ENCODE peak calls at places on chromosomes 6 and 20, in ten cellular contexts. W, X, D, R, A, Z, G, B, N and P are unnamed samples.

GRCh38 chr20:1130849-1131248 is 12.4 kb downstream of the PSMF1 start:
- DNase-seq in W (no peak), X (peak), D (no peak), R (no peak), A (no peak), Z (no peak), G (peak), B (no peak), N (no peak), P (no peak)

GRCh38 chr6:161921602-161922400 is 647.9 kb upstream of the AGPAT4 start:
- DNase-seq in W (peak), X (no peak), D (no peak), R (no peak), A (no peak), Z (no peak), G (no peak), B (no peak), N (no peak), P (no peak)

GRCh38 chr6:36627801-36628246 is 33.7 kb downstream of the SRSF3 start:
- DNase-seq in W (peak), X (peak), D (peak), R (no peak), A (peak), Z (no peak), G (no peak), B (no peak), N (peak), P (no peak)

GRCh38 chr6:37324131-37325033 is 29.4 kb upstream of the RNF8 start:
- DNase-seq in W (peak), X (no peak), D (no peak), R (no peak), A (peak), Z (no peak), G (no peak), B (no peak), N (peak), P (no peak)

GRCh38 chr20:63005862-63006564 is 751 bp downstream of the BHLHE23 start:
- DNase-seq in W (peak), X (no peak), D (no peak), R (no peak), A (peak), Z (no peak), G (no peak), B (no peak), N (no peak), P (no peak)

GRCh38 chr6:4169028-4169789 is 33.8 kb upstream of the ECI2 start:
- DNase-seq in W (peak), X (no peak), D (no peak), R (no peak), A (peak), Z (no peak), G (no peak), B (no peak), N (no peak), P (no peak)

GRCh38 chr20:38610521-38610920 is 8.9 kb downstream of the ARHGAP40 start:
- DNase-seq in W (no peak), X (no peak), D (no peak), R (no peak), A (no peak), Z (no peak), G (no peak), B (no peak), N (peak), P (no peak)

GRCh38 chr6:127878115-127878514 is 22.7 kb downstream of the THEMIS start:
- DNase-seq in W (no peak), X (no peak), D (no peak), R (no peak), A (no peak), Z (no peak), G (no peak), B (no peak), N (no peak), P (no peak)

GRCh38 chr6:28315628-28316027 is 20.3 kb downstream of the ZSCAN31 start:
- DNase-seq in W (no peak), X (no peak), D (no peak), R (no peak), A (no peak), Z (no peak), G (no peak), B (no peak), N (no peak), P (no peak)

GRCh38 chr6:112831022-112831421 is 483.9 kb downstream of the RFPL4B start:
- DNase-seq in W (no peak), X (no peak), D (no peak), R (no peak), A (no peak), Z (no peak), G (no peak), B (no peak), N (peak), P (no peak)

GRCh38 chr20:19090332-19090731 is 122.1 kb upstream of the SLC24A3 start:
- DNase-seq in W (no peak), X (no peak), D (no peak), R (no peak), A (no peak), Z (no peak), G (no peak), B (no peak), N (no peak), P (no peak)

GRCh38 chr6:145099713-145100112 is 635.6 kb downstream of the EPM2A start:
- DNase-seq in W (no peak), X (no peak), D (no peak), R (no peak), A (no peak), Z (no peak), G (no peak), B (no peak), N (peak), P (no peak)

GRCh38 chr6:40877362-40877761 is 161.7 kb downstream of the UNC5CL start:
- DNase-seq in W (no peak), X (no peak), D (no peak), R (no peak), A (no peak), Z (no peak), G (no peak), B (no peak), N (peak), P (no peak)

GRCh38 chr20:17628101-17628841 is 53.8 kb downstream of the RRBP1 start:
- DNase-seq in W (no peak), X (peak), D (no peak), R (no peak), A (no peak), Z (no peak), G (peak), B (no peak), N (no peak), P (no peak)

GRCh38 chr20:53642196-53643030 is 48.8 kb upstream of the ZNF217 start:
- DNase-seq in W (no peak), X (no peak), D (peak), R (no peak), A (peak), Z (no peak), G (no peak), B (no peak), N (peak), P (no peak)

GRCh38 chr6:36718560-36718959 is 20.9 kb downstream of the RAB44 start:
- DNase-seq in W (no peak), X (peak), D (no peak), R (no peak), A (no peak), Z (no peak), G (no peak), B (no peak), N (no peak), P (no peak)

DNA sequence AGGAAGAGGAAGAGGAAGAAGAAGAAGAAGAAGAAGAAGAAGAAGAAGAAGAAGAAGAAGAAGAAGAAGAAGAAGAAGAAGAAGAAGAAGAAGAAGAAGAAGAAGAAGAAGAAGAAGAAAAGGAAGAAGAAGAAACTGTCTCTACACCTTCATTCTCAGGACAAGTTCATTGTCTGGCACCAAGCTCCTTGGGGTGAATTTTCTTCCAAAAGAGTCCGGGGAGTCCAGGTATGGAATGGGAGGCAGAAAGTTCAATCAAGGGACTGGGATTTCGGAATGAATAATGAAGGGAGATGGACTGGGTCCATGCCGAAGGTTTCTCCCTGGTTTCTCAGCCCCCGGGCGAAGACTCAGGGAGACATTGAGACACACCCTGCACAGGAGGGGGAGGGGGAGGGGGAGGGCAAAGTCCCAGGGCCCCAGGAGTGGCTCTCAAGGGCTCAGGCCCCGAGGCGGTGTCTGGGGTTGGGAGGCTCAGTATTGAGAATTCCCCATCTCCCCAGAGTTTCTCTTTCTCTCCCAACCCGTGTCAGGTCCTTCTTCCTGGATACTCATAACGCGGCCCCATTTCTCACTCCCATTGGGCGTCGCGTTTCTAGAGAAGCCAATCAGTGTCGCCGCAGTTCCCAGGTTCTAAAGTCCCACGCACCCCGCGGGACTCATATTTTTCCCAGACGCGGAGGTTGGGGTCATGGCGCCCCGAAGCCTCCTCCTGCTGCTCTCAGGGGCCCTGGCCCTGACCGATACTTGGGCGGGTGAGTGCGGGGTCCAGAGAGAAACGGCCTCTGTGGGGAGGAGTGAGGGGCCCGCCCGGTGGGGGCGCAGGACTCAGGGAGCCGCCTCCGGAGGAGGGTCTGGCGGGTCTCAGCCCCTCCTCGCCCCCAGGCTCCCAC is at the start of gene HLA-F:
- DNase-seq in W (peak), X (peak), D (peak), R (peak), A (peak), Z (peak), G (peak), B (peak), N (peak), P (no peak)
- TF ChIP-seq CTCF in W (no peak), X (no peak), D (peak), R (no peak), A (no peak), Z (no peak), G (no peak), B (no peak), N (no peak), P (no peak)

GRCh38 chr20:45937765-45938164 is 3.3 kb downstream of the PCIF1 start:
- DNase-seq in W (no peak), X (no peak), D (no peak), R (no peak), A (no peak), Z (peak), G (no peak), B (no peak), N (no peak), P (no peak)

GRCh38 chr20:45935416-45936046 is 1.0 kb downstream of the PCIF1 start:
- DNase-seq in W (peak), X (no peak), D (no peak), R (no peak), A (peak), Z (no peak), G (no peak), B (no peak), N (peak), P (no peak)

GRCh38 chr20:45934587-45935415 is at the start of gene PCIF1:
- DNase-seq in W (peak), X (peak), D (peak), R (peak), A (peak), Z (peak), G (peak), B (peak), N (peak), P (peak)

GRCh38 chr20:45934046-45934586 is 367 bp upstream of the PCIF1 start:
- DNase-seq in W (peak), X (peak), D (peak), R (peak), A (no peak), Z (peak), G (peak), B (no peak), N (no peak), P (no peak)

GRCh38 chr20:45933231-45934045 is 1.0 kb upstream of the PCIF1 start:
- DNase-seq in W (peak), X (peak), D (peak), R (peak), A (peak), Z (peak), G (peak), B (peak), N (peak), P (no peak)
- TF ChIP-seq CTCF in W (peak), X (peak), D (peak), R (peak), A (peak), Z (no peak), G (no peak), B (peak), N (peak), P (no peak)

GRCh38 chr20:57080796-57081195 is 185.6 kb downstream of the BMP7 start:
- DNase-seq in W (no peak), X (no peak), D (no peak), R (no peak), A (peak), Z (no peak), G (no peak), B (no peak), N (no peak), P (no peak)
- TF ChIP-seq CTCF in W (no peak), X (no peak), D (no peak), R (peak), A (peak), Z (no peak), G (no peak), B (peak), N (no peak), P (no peak)

GRCh38 chr20:43388267-43389081 is 69.2 kb upstream of the SRSF6 start:
- DNase-seq in W (no peak), X (no peak), D (peak), R (peak), A (peak), Z (no peak), G (peak), B (no peak), N (peak), P (no peak)

GRCh38 chr20:43392561-43392960 is 65.1 kb upstream of the SRSF6 start:
- DNase-seq in W (no peak), X (no peak), D (no peak), R (no peak), A (no peak), Z (no peak), G (no peak), B (no peak), N (no peak), P (no peak)

GRCh38 chr20:43389231-43389630 is 68.5 kb upstream of the SRSF6 start:
- DNase-seq in W (no peak), X (no peak), D (peak), R (no peak), A (no peak), Z (no peak), G (no peak), B (no peak), N (no peak), P (no peak)

GRCh38 chr20:43387737-43388136 is 70.0 kb upstream of the SRSF6 start:
- DNase-seq in W (no peak), X (no peak), D (no peak), R (no peak), A (no peak), Z (no peak), G (no peak), B (no peak), N (no peak), P (no peak)

DNA sequence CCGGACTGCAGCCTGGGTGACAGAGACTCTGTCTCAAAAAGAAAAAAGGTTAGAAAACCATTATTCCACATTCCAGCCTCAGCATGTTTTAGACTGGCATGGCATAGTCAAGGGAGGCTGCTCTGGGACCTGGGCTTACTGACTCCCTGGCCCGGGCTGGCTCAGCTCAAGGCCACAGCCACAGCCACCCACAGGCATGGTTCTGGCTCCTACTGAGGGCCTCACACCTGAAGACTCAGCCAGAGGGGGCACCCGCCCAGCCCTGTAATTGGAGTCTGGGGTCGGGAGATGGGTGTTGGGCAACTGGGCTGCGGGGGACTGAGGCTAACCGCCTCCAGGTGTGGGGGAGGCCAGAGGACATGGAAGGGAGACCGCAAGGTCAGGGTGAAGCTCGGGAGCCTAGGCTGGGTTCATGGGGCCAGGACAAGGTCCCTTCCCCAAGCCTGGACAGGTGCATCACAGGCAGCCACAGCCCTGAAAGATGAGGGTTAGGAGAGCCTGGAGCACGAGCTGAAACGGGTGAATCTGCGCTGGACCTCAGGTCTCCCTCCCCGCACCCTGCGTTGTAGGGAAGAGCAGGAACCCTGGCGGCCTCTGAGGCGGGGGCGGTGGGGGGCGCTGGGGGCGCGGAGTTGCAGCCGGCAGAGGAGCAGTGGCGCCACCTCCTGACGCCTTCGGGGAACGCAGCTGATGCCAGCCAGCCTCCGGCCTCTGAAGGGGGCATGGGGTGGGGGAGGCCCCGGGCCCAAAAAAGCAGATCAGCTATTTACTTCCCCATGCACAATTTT is 67.7 kb upstream of the SRSF6 start:
- DNase-seq in W (no peak), X (no peak), D (no peak), R (no peak), A (no peak), Z (no peak), G (no peak), B (peak), N (no peak), P (no peak)
- TF ChIP-seq CTCF in W (peak), X (no peak), D (peak), R (peak), A (peak), Z (peak), G (no peak), B (peak), N (no peak), P (peak)

DNA sequence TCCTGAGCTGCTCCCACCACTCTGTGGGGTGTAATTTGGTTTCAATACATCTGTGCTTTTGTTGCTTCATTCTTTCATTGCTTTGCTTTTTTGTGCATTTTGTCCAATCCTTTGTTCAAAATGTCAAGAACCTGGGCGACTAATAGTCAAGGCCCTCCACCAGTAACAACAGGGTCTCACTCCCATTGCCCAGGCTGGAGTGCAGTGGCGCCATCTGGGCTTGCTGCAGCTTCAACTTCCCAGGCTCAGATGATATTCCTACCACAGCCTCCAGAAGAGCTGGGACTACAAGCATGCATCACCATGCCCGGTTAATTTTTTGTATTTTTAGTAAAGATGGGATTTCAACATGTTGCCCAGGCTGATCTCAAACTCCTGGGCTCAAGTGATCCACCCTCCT is 169.2 kb downstream of the EYA2 start:
- DNase-seq in W (no peak), X (no peak), D (no peak), R (no peak), A (no peak), Z (no peak), G (no peak), B (no peak), N (no peak), P (peak)
- TF ChIP-seq CTCF in W (no peak), X (no peak), D (no peak), R (no peak), A (no peak), Z (no peak), G (no peak), B (no peak), N (no peak), P (no peak)

DNA sequence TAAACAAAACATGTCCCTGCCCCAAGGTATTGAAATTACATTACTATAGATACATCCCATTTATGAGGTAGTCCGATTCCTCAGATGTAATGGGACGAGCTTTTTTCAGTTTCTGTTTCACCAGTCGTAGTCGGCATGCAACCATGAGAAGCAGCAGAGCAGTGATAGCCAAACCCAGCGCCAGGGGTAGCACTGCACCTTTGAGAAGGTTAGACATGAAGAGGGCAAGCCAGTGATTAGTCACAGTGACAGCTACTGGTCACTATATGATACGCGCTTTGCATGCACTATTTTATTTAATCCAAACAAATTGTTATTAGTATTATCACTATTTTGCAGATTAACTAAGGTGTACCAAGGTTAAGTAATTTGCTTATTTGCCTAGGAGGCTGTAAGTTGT is 43.7 kb downstream of the LRP11 start:
- DNase-seq in W (no peak), X (no peak), D (no peak), R (no peak), A (no peak), Z (no peak), G (no peak), B (no peak), N (no peak), P (no peak)
- TF ChIP-seq CTCF in W (no peak), X (no peak), D (no peak), R (no peak), A (no peak), Z (no peak), G (no peak), B (no peak), N (no peak), P (no peak)